ENCODE peak calls at places on chromosomes 2 and 18, in six cellular contexts. One of them, this sample, is unnamed. For H3K4me1, the result is how much of the 10 kb centered on the place peaks cover.

GRCh38 chr2:114022360-114023085 is 132.6 kb downstream of the ACTR3 start:
- DNase-seq in H1: no peak
- DNase-seq in suprapubic skin: no peak
- DNase-seq in stomach: no peak
- DNase-seq in A549: no peak
- DNase-seq in transverse colon: no peak
- DNase-seq in this sample: no peak

GRCh38 chr2:54572262-54572635 is 116.1 kb downstream of the SPTBN1 start:
- DNase-seq in A549: peak
- DNase-seq in H1: no peak
- DNase-seq in suprapubic skin: no peak
- DNase-seq in transverse colon: no peak
- DNase-seq in stomach: no peak
- DNase-seq in this sample: no peak

GRCh38 chr2:222353998-222354397 is 55.2 kb upstream of the PAX3 start:
- DNase-seq in A549: no peak
- DNase-seq in stomach: no peak
- DNase-seq in suprapubic skin: no peak
- DNase-seq in H1: no peak
- DNase-seq in transverse colon: no peak
- DNase-seq in this sample: peak

GRCh38 chr18:45951021-45951714 is 16.0 kb downstream of the EPG5 start:
- DNase-seq in A549: no peak
- DNase-seq in suprapubic skin: no peak
- DNase-seq in stomach: no peak
- DNase-seq in transverse colon: no peak
- DNase-seq in H1: no peak
- DNase-seq in this sample: no peak

GRCh38 chr2:240586919-240587800 is 626 bp downstream of the CAPN10 start:
- DNase-seq in suprapubic skin: no peak
- DNase-seq in transverse colon: peak
- DNase-seq in stomach: peak
- DNase-seq in H1: no peak
- DNase-seq in A549: no peak
- DNase-seq in this sample: no peak

GRCh38 chr2:101790856-101791255 is 93.3 kb downstream of the MAP4K4 start:
- DNase-seq in transverse colon: no peak
- DNase-seq in A549: no peak
- DNase-seq in H1: no peak
- DNase-seq in suprapubic skin: no peak
- DNase-seq in stomach: no peak
- DNase-seq in this sample: peak

GRCh38 chr2:18378020-18378653 is 182.3 kb downstream of the RDH14 start:
- DNase-seq in H1: peak
- DNase-seq in transverse colon: no peak
- DNase-seq in stomach: no peak
- DNase-seq in suprapubic skin: no peak
- DNase-seq in A549: peak
- DNase-seq in this sample: peak

GRCh38 chr2:227154976-227155375 is 9.0 kb downstream of the COL4A4 start:
- DNase-seq in stomach: no peak
- DNase-seq in A549: no peak
- DNase-seq in H1: no peak
- DNase-seq in transverse colon: no peak
- DNase-seq in suprapubic skin: no peak
- DNase-seq in this sample: no peak

GRCh38 chr2:84498150-84498799 is 18.0 kb upstream of the DNAH6 start:
- DNase-seq in suprapubic skin: no peak
- DNase-seq in A549: no peak
- DNase-seq in H1: no peak
- DNase-seq in stomach: no peak
- DNase-seq in transverse colon: no peak
- DNase-seq in this sample: no peak

GRCh38 chr2:241640165-241640795 is 2.8 kb downstream of the ATG4B start:
- DNase-seq in transverse colon: no peak
- DNase-seq in A549: no peak
- DNase-seq in suprapubic skin: no peak
- DNase-seq in stomach: no peak
- DNase-seq in H1: no peak
- DNase-seq in this sample: no peak
- H3K4me1 ChIP-seq in transverse colon: under half
- H3K4me1 ChIP-seq in A549: under half
- H3K4me1 ChIP-seq in suprapubic skin: under half
- H3K4me1 ChIP-seq in stomach: under half
- H3K4me1 ChIP-seq in H1: under half
- H3K4me1 ChIP-seq in this sample: under half

DNA sequence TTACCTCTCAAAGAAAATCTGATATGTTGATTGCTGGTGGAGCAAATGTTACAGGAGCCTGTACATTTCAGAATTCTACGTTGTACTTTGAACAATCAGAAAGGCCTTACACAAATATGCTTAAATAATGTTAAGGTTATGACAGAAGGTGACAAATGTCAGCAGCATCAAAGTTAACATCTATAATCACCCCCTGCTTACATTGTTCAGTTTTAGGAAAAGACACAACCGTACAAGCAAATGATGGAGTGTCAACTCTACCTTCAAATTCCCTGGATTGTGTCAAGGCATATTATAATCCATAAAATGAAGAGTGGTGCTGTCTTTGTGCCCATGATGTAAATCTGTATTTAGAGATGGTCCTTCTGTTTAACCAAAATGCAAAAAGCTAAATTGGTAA is 465.5 kb downstream of the ARHGAP15 start:
- DNase-seq in stomach: no peak
- DNase-seq in A549: no peak
- DNase-seq in transverse colon: no peak
- DNase-seq in H1: no peak
- DNase-seq in suprapubic skin: no peak
- DNase-seq in this sample: no peak
- TF ChIP-seq EP300 in stomach: no peak
- TF ChIP-seq EP300 in A549: no peak
- TF ChIP-seq EP300 in transverse colon: no peak
- TF ChIP-seq EP300 in H1: no peak
- TF ChIP-seq EP300 in suprapubic skin: no peak
- TF ChIP-seq EP300 in this sample: no peak

GRCh38 chr2:66446178-66446860 is 11.4 kb downstream of the MEIS1 start:
- DNase-seq in A549: no peak
- DNase-seq in transverse colon: no peak
- DNase-seq in stomach: no peak
- DNase-seq in suprapubic skin: peak
- DNase-seq in H1: peak
- DNase-seq in this sample: no peak
- H3K4me3 ChIP-seq in A549: no peak
- H3K4me3 ChIP-seq in transverse colon: peak
- H3K4me3 ChIP-seq in stomach: peak
- H3K4me3 ChIP-seq in suprapubic skin: peak
- H3K4me3 ChIP-seq in H1: peak
- H3K4me3 ChIP-seq in this sample: peak

GRCh38 chr2:30405266-30405592 is 41.8 kb upstream of the LCLAT1 start:
- DNase-seq in suprapubic skin: no peak
- DNase-seq in transverse colon: no peak
- DNase-seq in H1: no peak
- DNase-seq in A549: no peak
- DNase-seq in stomach: no peak
- DNase-seq in this sample: no peak

GRCh38 chr2:30403592-30404353 is 43.3 kb upstream of the LCLAT1 start:
- DNase-seq in A549: no peak
- DNase-seq in transverse colon: no peak
- DNase-seq in suprapubic skin: no peak
- DNase-seq in stomach: no peak
- DNase-seq in H1: no peak
- DNase-seq in this sample: no peak

GRCh38 chr2:30400151-30400954 is 46.7 kb upstream of the LCLAT1 start:
- DNase-seq in A549: no peak
- DNase-seq in stomach: no peak
- DNase-seq in H1: no peak
- DNase-seq in transverse colon: no peak
- DNase-seq in suprapubic skin: no peak
- DNase-seq in this sample: no peak

GRCh38 chr2:30404354-30405265 is 42.4 kb upstream of the LCLAT1 start:
- DNase-seq in H1: peak
- DNase-seq in A549: no peak
- DNase-seq in transverse colon: no peak
- DNase-seq in suprapubic skin: no peak
- DNase-seq in stomach: no peak
- DNase-seq in this sample: no peak

GRCh38 chr2:30402441-30403182 is 44.4 kb upstream of the LCLAT1 start:
- DNase-seq in A549: no peak
- DNase-seq in transverse colon: no peak
- DNase-seq in H1: no peak
- DNase-seq in suprapubic skin: no peak
- DNase-seq in stomach: no peak
- DNase-seq in this sample: no peak
- H3K4me1 ChIP-seq in A549: under half
- H3K4me1 ChIP-seq in transverse colon: under half
- H3K4me1 ChIP-seq in H1: under half
- H3K4me1 ChIP-seq in suprapubic skin: under half
- H3K4me1 ChIP-seq in stomach: under half
- H3K4me1 ChIP-seq in this sample: under half

DNA sequence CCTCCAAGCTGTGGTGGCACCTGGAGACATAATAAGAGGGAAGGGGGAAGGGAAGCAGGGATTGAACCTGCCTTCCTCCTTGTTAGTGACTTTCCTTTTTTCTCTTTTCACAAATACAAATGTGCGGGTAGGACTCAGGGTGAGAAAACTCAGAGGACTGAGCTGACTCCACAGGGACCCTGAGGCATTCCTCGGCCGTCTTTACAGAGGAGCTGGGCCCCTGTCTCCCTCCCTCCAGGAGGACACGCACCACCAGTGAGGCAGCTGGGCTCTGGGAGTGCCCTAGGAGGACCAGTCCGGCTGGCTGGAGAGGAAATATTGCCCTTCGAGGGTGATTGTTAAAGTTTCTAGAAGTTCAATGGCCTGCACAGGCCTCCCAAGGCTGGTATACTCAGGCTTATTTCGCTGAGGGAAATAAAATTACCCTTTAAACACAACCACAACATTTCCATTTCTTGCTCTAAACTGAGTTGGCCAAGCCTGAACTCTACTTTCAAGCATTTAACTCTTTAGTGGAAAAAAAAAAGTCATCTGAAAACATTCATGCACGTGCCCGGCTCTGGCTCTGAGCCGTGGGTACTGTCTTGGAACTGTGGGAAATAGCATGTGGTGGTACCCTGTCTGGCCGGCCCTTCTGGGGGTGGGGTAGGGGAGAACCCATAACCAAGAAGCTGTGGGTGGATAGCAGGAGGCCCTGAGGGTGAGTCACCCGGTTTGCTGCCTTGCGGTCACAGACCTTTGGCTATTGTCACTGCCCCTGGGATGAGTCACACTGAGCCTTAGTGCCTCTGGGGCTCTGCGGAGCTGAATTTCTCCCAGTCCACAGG is 116.0 kb downstream of the COPS8 start:
- DNase-seq in H1: no peak
- DNase-seq in stomach: peak
- DNase-seq in transverse colon: peak
- DNase-seq in suprapubic skin: no peak
- DNase-seq in A549: peak
- DNase-seq in this sample: no peak
- TF ChIP-seq EP300 in H1: no peak
- TF ChIP-seq EP300 in stomach: no peak
- TF ChIP-seq EP300 in transverse colon: no peak
- TF ChIP-seq EP300 in suprapubic skin: no peak
- TF ChIP-seq EP300 in A549: no peak
- TF ChIP-seq EP300 in this sample: peak

GRCh38 chr2:176132397-176133086 is 3.0 kb downstream of the HOXD8 start:
- DNase-seq in H1: peak
- DNase-seq in stomach: no peak
- DNase-seq in suprapubic skin: no peak
- DNase-seq in transverse colon: no peak
- DNase-seq in A549: no peak
- DNase-seq in this sample: no peak
- H3K4me3 ChIP-seq in H1: no peak
- H3K4me3 ChIP-seq in stomach: peak
- H3K4me3 ChIP-seq in suprapubic skin: peak
- H3K4me3 ChIP-seq in transverse colon: peak
- H3K4me3 ChIP-seq in A549: no peak
- H3K4me3 ChIP-seq in this sample: peak

GRCh38 chr2:25275575-25275965 is 66.2 kb downstream of the DNMT3A start:
- DNase-seq in transverse colon: no peak
- DNase-seq in H1: no peak
- DNase-seq in A549: no peak
- DNase-seq in suprapubic skin: no peak
- DNase-seq in stomach: no peak
- DNase-seq in this sample: no peak
- H3K4me1 ChIP-seq in transverse colon: under half
- H3K4me1 ChIP-seq in H1: under half
- H3K4me1 ChIP-seq in A549: under half
- H3K4me1 ChIP-seq in suprapubic skin: half or more
- H3K4me1 ChIP-seq in stomach: under half
- H3K4me1 ChIP-seq in this sample: half or more

GRCh38 chr18:7902399-7902839 is 335.3 kb downstream of the PTPRM start:
- DNase-seq in suprapubic skin: no peak
- DNase-seq in stomach: no peak
- DNase-seq in transverse colon: peak
- DNase-seq in A549: peak
- DNase-seq in H1: no peak
- DNase-seq in this sample: no peak
- TF ChIP-seq EP300 in suprapubic skin: no peak
- TF ChIP-seq EP300 in stomach: no peak
- TF ChIP-seq EP300 in transverse colon: no peak
- TF ChIP-seq EP300 in A549: peak
- TF ChIP-seq EP300 in H1: no peak
- TF ChIP-seq EP300 in this sample: no peak

DNA sequence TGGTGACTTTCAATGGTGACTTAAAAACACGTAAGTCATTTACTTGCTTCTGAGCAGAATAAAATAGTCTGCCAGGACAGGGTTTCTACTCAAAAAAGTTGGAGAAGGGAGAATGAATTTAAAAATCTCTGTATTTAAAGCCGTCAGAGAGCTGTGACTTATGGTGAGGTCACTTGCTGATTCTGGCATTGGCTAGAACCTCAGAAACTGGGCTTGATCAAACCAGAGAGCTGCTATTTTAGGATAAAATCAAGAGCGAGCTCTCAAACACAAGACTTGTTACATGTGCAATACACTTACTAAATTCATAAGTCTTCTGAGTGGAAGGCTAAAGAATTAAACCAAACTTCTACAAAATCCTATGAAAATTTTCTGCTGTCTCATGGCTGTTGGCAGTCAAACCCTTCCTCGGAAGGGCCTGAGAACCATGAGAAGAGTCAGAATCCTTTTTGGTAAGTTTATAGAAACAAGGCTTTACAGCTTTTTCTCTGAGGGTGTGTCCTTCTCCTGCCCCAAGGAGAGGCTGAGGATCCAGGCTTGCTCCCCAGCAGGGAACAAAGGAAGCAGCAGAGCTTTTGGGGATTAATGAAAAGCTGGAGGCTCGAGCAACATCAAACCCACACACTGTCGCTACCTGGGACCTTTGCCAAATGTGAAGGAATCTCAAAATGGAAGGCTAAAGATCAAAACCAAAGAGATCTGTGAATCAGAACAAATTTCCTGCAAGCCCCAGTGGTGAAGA is 816.4 kb downstream of the SOCS6 start:
- DNase-seq in H1: no peak
- DNase-seq in suprapubic skin: no peak
- DNase-seq in A549: no peak
- DNase-seq in transverse colon: no peak
- DNase-seq in stomach: no peak
- DNase-seq in this sample: no peak
- H3K4me3 ChIP-seq in H1: no peak
- H3K4me3 ChIP-seq in suprapubic skin: no peak
- H3K4me3 ChIP-seq in A549: no peak
- H3K4me3 ChIP-seq in transverse colon: no peak
- H3K4me3 ChIP-seq in stomach: no peak
- H3K4me3 ChIP-seq in this sample: no peak

GRCh38 chr2:236662231-236663160 is 92.9 kb downstream of the ACKR3 start:
- DNase-seq in suprapubic skin: peak
- DNase-seq in transverse colon: no peak
- DNase-seq in H1: no peak
- DNase-seq in A549: no peak
- DNase-seq in stomach: no peak
- DNase-seq in this sample: no peak
- H3K4me1 ChIP-seq in suprapubic skin: under half
- H3K4me1 ChIP-seq in transverse colon: under half
- H3K4me1 ChIP-seq in H1: under half
- H3K4me1 ChIP-seq in A549: under half
- H3K4me1 ChIP-seq in stomach: under half
- H3K4me1 ChIP-seq in this sample: under half